ENCODE peak calls at places on chromosomes 12 and 14, in eight cellular contexts. S is HEK293T, Q is left cardiac atrium, J is hepatic stellate cell, C is NCI-H1694, T is fibroblast of lung, N is T-helper 1 cell, H is AG10803. U is an unnamed sample.

GRCh38 chr12:85755760-85756159 is 80.4 kb downstream of the RASSF9 start:
- DNase-seq in S (no peak), Q (no peak), J (no peak), C (no peak), T (no peak), N (no peak), H (peak), U (peak)

GRCh38 chr14:97655169-97655948 is 858.2 kb downstream of the VRK1 start:
- DNase-seq in S (no peak), Q (no peak), J (no peak), C (no peak), T (no peak), N (no peak), H (no peak), U (no peak)

GRCh38 chr12:104611671-104612070 is 154.9 kb downstream of the CHST11 start:
- DNase-seq in S (no peak), Q (no peak), J (no peak), C (no peak), T (no peak), N (no peak), H (no peak), U (no peak)

GRCh38 chr14:68896132-68896531 is 83.0 kb downstream of the ACTN1 start:
- DNase-seq in S (peak), Q (no peak), J (no peak), C (no peak), T (no peak), N (no peak), H (no peak), U (peak)

GRCh38 chr12:62736596-62736995 is 198.4 kb downstream of the PPM1H start:
- DNase-seq in S (no peak), Q (no peak), J (no peak), C (no peak), T (no peak), N (no peak), H (no peak), U (no peak)

GRCh38 chr14:25909361-25909760 is 688.5 kb downstream of the NOVA1 start:
- DNase-seq in S (no peak), Q (no peak), J (no peak), C (no peak), T (peak), N (no peak), H (no peak), U (peak)

GRCh38 chr14:69079188-69079742 is 73.7 kb downstream of the DCAF5 start:
- DNase-seq in S (no peak), Q (no peak), J (peak), C (no peak), T (peak), N (no peak), H (peak), U (peak)

GRCh38 chr12:116736962-116737773 is 701 bp downstream of the SPRING1 start:
- DNase-seq in S (peak), Q (no peak), J (peak), C (no peak), T (no peak), N (no peak), H (no peak), U (no peak)

GRCh38 chr14:98775892-98776291 is 496.1 kb downstream of the BCL11B start:
- DNase-seq in S (no peak), Q (no peak), J (no peak), C (no peak), T (no peak), N (no peak), H (no peak), U (no peak)

GRCh38 chr12:92175961-92176360 is 30.3 kb upstream of the BTG1 start:
- DNase-seq in S (no peak), Q (no peak), J (no peak), C (no peak), T (no peak), N (no peak), H (no peak), U (no peak)

GRCh38 chr14:103014466-103015319 is 42.7 kb downstream of the CDC42BPB start:
- DNase-seq in S (no peak), Q (no peak), J (peak), C (no peak), T (peak), N (no peak), H (peak), U (peak)

GRCh38 chr14:76880432-76880831 is 54.2 kb downstream of the LRRC74A start:
- DNase-seq in S (no peak), Q (no peak), J (no peak), C (no peak), T (no peak), N (no peak), H (no peak), U (no peak)

GRCh38 chr12:1355396-1355795 is 239.0 kb downstream of the FBXL14 start:
- DNase-seq in S (no peak), Q (no peak), J (no peak), C (no peak), T (peak), N (no peak), H (peak), U (peak)

GRCh38 chr12:108457006-108457733 is 57.9 kb upstream of the FICD start:
- DNase-seq in S (peak), Q (no peak), J (peak), C (peak), T (peak), N (no peak), H (peak), U (peak)

GRCh38 chr12:88884600-88884999 is 304.3 kb upstream of the KITLG start:
- DNase-seq in S (no peak), Q (no peak), J (no peak), C (no peak), T (no peak), N (no peak), H (no peak), U (no peak)

GRCh38 chr14:63275611-63276010 is 43.1 kb downstream of the GPHB5 start:
- DNase-seq in S (no peak), Q (no peak), J (no peak), C (no peak), T (no peak), N (no peak), H (no peak), U (no peak)

GRCh38 chr12:29725587-29726320 is 58.0 kb downstream of the TMTC1 start:
- DNase-seq in S (peak), Q (peak), J (peak), C (peak), T (peak), N (no peak), H (no peak), U (peak)